ENCODE peak calls at places on chromosome 12, in four cellular contexts. E is germinal center, Z is RPMI7951, V is posterior cingulate gyrus. O is an unnamed sample.

GRCh38 chr12:29148958-29149690 is at the start of gene FAR2:
- DNase-seq in Z (peak), V (peak), E (peak), O (peak)

GRCh38 chr12:5094986-5095385 is 51.3 kb downstream of the KCNA5 start:
- DNase-seq in V (no peak), E (no peak), Z (peak), O (no peak)

GRCh38 chr12:14547571-14547970 is 20.1 kb downstream of the PLBD1 start:
- DNase-seq in V (no peak), Z (no peak), E (no peak), O (no peak)

GRCh38 chr12:40215977-40216376 is 8.8 kb upstream of the LRRK2 start:
- DNase-seq in E (no peak), V (no peak), Z (no peak), O (no peak)

GRCh38 chr12:95919110-95919509 is 23.3 kb downstream of the CCDC38 start:
- DNase-seq in Z (no peak), V (no peak), E (no peak), O (no peak)

GRCh38 chr12:126567016-126567415 is 1501.8 kb downstream of the AACS start:
- DNase-seq in V (no peak), Z (no peak), E (no peak), O (no peak)

GRCh38 chr12:128804762-128805161 is 19.0 kb downstream of the SLC15A4 start:
- DNase-seq in E (no peak), Z (no peak), V (no peak), O (no peak)

GRCh38 chr12:12007001-12007712 is 63.6 kb upstream of the BCL2L14 start:
- DNase-seq in E (no peak), Z (peak), V (no peak), O (no peak)

GRCh38 chr12:11508699-11509098 is 113.3 kb upstream of the PRB2 start:
- DNase-seq in V (peak), E (no peak), Z (no peak), O (no peak)

GRCh38 chr12:33724867-33725266 is 285.2 kb upstream of the SYT10 start:
- DNase-seq in Z (no peak), E (no peak), V (no peak), O (no peak)

GRCh38 chr12:43210437-43211197 is 341.4 kb downstream of the ADAMTS20 start:
- DNase-seq in E (no peak), Z (peak), V (no peak), O (no peak)

GRCh38 chr12:85036241-85036707 is at the start of the genes LRRIQ1 and TSPAN19:
- DNase-seq in V (peak), Z (peak), E (peak), O (peak)

GRCh38 chr12:71130670-71131069 is 27.1 kb downstream of the TSPAN8 start:
- DNase-seq in Z (no peak), V (no peak), E (no peak), O (no peak)

GRCh38 chr12:47079365-47079893 is at the start of gene PCED1B:
- DNase-seq in V (peak), E (peak), Z (peak), O (peak)

GRCh38 chr12:52984136-52984535 is 22.1 kb upstream of the EIF4B start:
- DNase-seq in V (no peak), Z (no peak), E (no peak), O (no peak)

GRCh38 chr12:124713041-124713435 is 145.6 kb upstream of the NCOR2 start:
- DNase-seq in V (peak), Z (peak), E (no peak), O (no peak)

GRCh38 chr12:1881936-1882335 is 36.5 kb downstream of the CACNA2D4 start:
- DNase-seq in Z (no peak), E (no peak), V (no peak), O (no peak)

GRCh38 chr12:96441811-96442210 is 41.6 kb upstream of the CDK17 start:
- DNase-seq in V (no peak), E (no peak), Z (no peak), O (no peak)

GRCh38 chr12:59283012-59283411 is 312.8 kb upstream of the SLC16A7 start:
- DNase-seq in V (no peak), Z (no peak), E (no peak), O (no peak)

GRCh38 chr12:2768224-2768961 is 26.4 kb upstream of the FKBP4 start:
- DNase-seq in Z (no peak), V (no peak), E (no peak), O (no peak)

GRCh38 chr12:12951504-12951903 is 466 bp downstream of the GPRC5D start:
- DNase-seq in Z (no peak), E (no peak), V (no peak), O (no peak)

GRCh38 chr12:57889541-57889989 is 43.0 kb upstream of the CTDSP2 start:
- DNase-seq in V (no peak), E (no peak), Z (peak), O (no peak)

GRCh38 chr12:29073631-29074239 is 75.3 kb upstream of the FAR2 start:
- DNase-seq in V (no peak), E (no peak), Z (peak), O (peak)

GRCh38 chr12:6551496-6552139 is 4.2 kb downstream of the IFFO1 start:
- DNase-seq in E (no peak), Z (peak), V (peak), O (no peak)

GRCh38 chr12:1013618-1014489 is 22.8 kb downstream of the ERC1 start:
- DNase-seq in E (no peak), Z (peak), V (no peak), O (no peak)

GRCh38 chr12:59113831-59114273 is 193.5 kb upstream of the LRIG3 start:
- DNase-seq in Z (peak), E (peak), V (peak), O (peak)

GRCh38 chr12:58967551-58967950 is 47.2 kb upstream of the LRIG3 start:
- DNase-seq in Z (peak), V (no peak), E (no peak), O (no peak)

GRCh38 chr12:8108808-8109398 is 14.5 kb upstream of the CLEC4A start:
- DNase-seq in Z (peak), E (peak), V (peak), O (peak)

GRCh38 chr12:110913119-110914056 is 7.0 kb downstream of the MYL2 start:
- DNase-seq in V (no peak), E (peak), Z (no peak), O (no peak)

GRCh38 chr12:121301876-121302275 is 5.4 kb upstream of the CAMKK2 start:
- DNase-seq in E (no peak), V (no peak), Z (no peak), O (no peak)